ENCODE peak calls at places on chromosomes 13 and 19, in four cellular contexts. D is colonic mucosa, G is A673, Y is Calu3. Z is an unnamed sample.

GRCh38 chr19:6744381-6745288 is 5.2 kb downstream of the TRIP10 start:
- DNase-seq in D (peak; percentile 94), G (peak; percentile 86), Y (peak; percentile 75), Z (no peak)

GRCh38 chr19:10892256-10892655 is 20.9 kb downstream of the CARM1 start:
- DNase-seq in D (no peak), G (no peak), Y (no peak), Z (no peak)

GRCh38 chr13:110251227-110251791 is 55.6 kb downstream of the COL4A1 start:
- DNase-seq in D (peak; percentile 15), G (no peak), Y (no peak), Z (no peak)

GRCh38 chr19:17405250-17406038 is at the start of gene BST2:
- DNase-seq in D (peak; percentile 38), G (peak; percentile 50), Y (no peak), Z (peak; percentile 42)

GRCh38 chr13:42035905-42036521 is 12.4 kb upstream of the DGKH start:
- DNase-seq in D (no peak), G (no peak), Y (no peak), Z (no peak)

GRCh38 chr19:18609717-18610051 is 3.0 kb upstream of the TMEM59L start:
- DNase-seq in D (no peak), G (no peak), Y (no peak), Z (no peak)

GRCh38 chr13:85974604-85975366 is 175.6 kb upstream of the SLITRK6 start:
- DNase-seq in D (no peak), G (no peak), Y (no peak), Z (no peak)

GRCh38 chr13:46184277-46184699 is 2.3 kb upstream of the LCP1 start:
- DNase-seq in D (peak; percentile 43), G (peak; percentile 80), Y (peak; percentile 17), Z (peak; percentile 61)

GRCh38 chr13:21546372-21546771 is 57.6 kb downstream of the MICU2 start:
- DNase-seq in D (no peak), G (peak; percentile 22), Y (no peak), Z (no peak)

GRCh38 chr13:26482451-26483197 is 74.9 kb upstream of the WASF3 start:
- DNase-seq in D (peak; percentile 82), G (peak; percentile 83), Y (peak; percentile 59), Z (no peak)

GRCh38 chr19:33064117-33064777 is 441 bp downstream of the RHPN2 start:
- DNase-seq in D (peak; percentile 56), G (peak; percentile 46), Y (peak; percentile 86), Z (peak; percentile 34)

GRCh38 chr19:17156947-17157302 is 58.2 kb upstream of the USE1 start:
- DNase-seq in D (no peak), G (no peak), Y (no peak), Z (no peak)

GRCh38 chr13:24619302-24619701 is 60.9 kb upstream of the ATP12A start:
- DNase-seq in D (no peak), G (no peak), Y (no peak), Z (no peak)

GRCh38 chr13:41649659-41650058 is 192.3 kb downstream of the RGCC start:
- DNase-seq in D (no peak), G (peak; percentile 24), Y (no peak), Z (no peak)

GRCh38 chr13:19178901-19179593 is 2.6 kb downstream of the TUBA3C start:
- DNase-seq in D (no peak), G (no peak), Y (no peak), Z (no peak)

GRCh38 chr19:34277244-34277643 is 22.9 kb downstream of the GARRE1 start:
- DNase-seq in D (no peak), G (no peak), Y (no peak), Z (no peak)

GRCh38 chr19:54449701-54450069 is 686 bp downstream of the LENG8 start:
- DNase-seq in D (no peak), G (no peak), Y (no peak), Z (no peak)

GRCh38 chr19:54451331-54451871 is 2.4 kb downstream of the LENG8 start:
- DNase-seq in D (no peak), G (no peak), Y (no peak), Z (no peak)

GRCh38 chr19:54453921-54454780 is 5.2 kb downstream of the LENG8 start:
- DNase-seq in D (no peak), G (no peak), Y (no peak), Z (no peak)

GRCh38 chr19:54452626-54453025 is 3.6 kb downstream of the LENG8 start:
- DNase-seq in D (no peak), G (no peak), Y (no peak), Z (no peak)

GRCh38 chr19:54451997-54452396 is 3.0 kb downstream of the LENG8 start:
- DNase-seq in D (no peak), G (no peak), Y (no peak), Z (no peak)
- TF ChIP-seq CTCF in D (no peak), G (no peak), Y (no peak), Z (no peak)

DNA sequence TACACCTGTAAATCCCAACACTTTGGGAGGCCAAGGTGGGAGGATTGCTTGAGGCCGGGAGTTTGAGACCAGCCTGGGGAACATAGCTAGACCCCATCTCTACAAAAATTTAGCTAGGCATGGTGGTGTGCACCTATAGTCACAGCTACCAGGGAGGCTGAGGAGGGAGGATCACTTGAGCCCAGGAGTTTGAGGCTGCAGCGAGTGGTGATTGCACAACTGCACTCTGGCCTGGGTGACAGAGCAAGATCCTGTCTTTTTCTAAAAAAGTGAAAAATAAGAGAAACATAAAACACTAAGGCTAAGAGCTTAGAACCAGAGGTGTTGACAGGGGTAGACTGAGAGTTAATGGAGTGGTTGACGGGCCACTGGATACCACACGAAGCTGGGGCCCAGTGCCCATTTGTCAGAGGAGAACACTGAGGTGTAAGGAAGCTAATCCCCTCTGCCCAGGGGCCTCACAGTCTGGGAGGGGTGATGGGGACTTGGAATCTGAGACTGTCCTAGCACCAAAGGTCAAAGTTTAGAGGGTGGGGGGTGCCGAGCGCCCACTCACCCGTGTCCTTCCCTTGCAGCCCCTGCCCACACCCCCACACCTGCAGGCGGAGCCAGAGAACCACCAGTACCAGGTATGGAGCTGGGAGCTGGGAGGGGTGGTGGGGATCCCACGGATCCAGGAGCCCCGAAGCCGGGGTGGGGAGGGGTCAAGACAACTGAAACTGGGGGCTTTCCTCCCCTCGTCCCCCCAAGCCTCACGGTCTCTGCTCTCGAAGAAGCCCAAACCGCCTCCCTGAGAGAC is 10.9 kb downstream of the CEACAM19 start:
- DNase-seq in D (no peak), G (no peak), Y (no peak), Z (no peak)
- TF ChIP-seq CTCF in D (no peak), G (no peak), Y (no peak), Z (no peak)

GRCh38 chr13:28796938-28797257 is 23.2 kb upstream of the MTUS2 start:
- DNase-seq in D (no peak), G (no peak), Y (no peak), Z (no peak)
- TF ChIP-seq CTCF in D (no peak), G (no peak), Y (no peak), Z (no peak)

DNA sequence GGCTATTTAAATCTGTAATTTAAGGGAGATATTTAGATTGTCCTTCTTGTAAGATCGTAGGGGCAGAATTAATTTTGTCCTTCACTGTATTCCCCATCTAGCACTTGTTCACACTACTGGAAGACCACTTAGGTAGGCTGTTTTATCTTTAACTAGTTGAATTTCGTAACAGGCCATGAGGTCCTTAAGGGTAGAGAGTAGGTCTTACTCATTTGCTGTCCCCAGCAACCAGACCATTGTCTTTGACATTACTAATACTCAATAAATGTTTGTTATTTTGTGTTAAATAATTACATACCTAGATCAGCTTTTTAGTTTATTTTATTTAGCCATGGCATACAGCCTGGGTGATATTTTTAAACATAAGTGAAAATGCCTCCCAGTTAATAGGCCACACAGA is 177.1 kb downstream of the PCCA start:
- DNase-seq in D (no peak), G (no peak), Y (no peak), Z (no peak)
- TF ChIP-seq CTCF in D (no peak), G (no peak), Y (no peak), Z (no peak)

GRCh38 chr19:46608581-46609345 is 7.6 kb downstream of the CALM3 start:
- DNase-seq in D (peak; percentile 12), G (no peak), Y (no peak), Z (no peak)

GRCh38 chr19:46611791-46612190 is 10.7 kb downstream of the CALM3 start:
- DNase-seq in D (no peak), G (no peak), Y (no peak), Z (no peak)

GRCh38 chr19:46609511-46610412 is 8.6 kb downstream of the CALM3 start:
- DNase-seq in D (no peak), G (no peak), Y (no peak), Z (no peak)

GRCh38 chr19:46610413-46610775 is 9.3 kb downstream of the CALM3 start:
- DNase-seq in D (no peak), G (no peak), Y (no peak), Z (no peak)

GRCh38 chr19:46610851-46611770 is 10.0 kb downstream of the CALM3 start:
- DNase-seq in D (no peak), G (no peak), Y (no peak), Z (no peak)
- TF ChIP-seq CTCF in D (no peak), G (no peak), Y (no peak), Z (no peak)

DNA sequence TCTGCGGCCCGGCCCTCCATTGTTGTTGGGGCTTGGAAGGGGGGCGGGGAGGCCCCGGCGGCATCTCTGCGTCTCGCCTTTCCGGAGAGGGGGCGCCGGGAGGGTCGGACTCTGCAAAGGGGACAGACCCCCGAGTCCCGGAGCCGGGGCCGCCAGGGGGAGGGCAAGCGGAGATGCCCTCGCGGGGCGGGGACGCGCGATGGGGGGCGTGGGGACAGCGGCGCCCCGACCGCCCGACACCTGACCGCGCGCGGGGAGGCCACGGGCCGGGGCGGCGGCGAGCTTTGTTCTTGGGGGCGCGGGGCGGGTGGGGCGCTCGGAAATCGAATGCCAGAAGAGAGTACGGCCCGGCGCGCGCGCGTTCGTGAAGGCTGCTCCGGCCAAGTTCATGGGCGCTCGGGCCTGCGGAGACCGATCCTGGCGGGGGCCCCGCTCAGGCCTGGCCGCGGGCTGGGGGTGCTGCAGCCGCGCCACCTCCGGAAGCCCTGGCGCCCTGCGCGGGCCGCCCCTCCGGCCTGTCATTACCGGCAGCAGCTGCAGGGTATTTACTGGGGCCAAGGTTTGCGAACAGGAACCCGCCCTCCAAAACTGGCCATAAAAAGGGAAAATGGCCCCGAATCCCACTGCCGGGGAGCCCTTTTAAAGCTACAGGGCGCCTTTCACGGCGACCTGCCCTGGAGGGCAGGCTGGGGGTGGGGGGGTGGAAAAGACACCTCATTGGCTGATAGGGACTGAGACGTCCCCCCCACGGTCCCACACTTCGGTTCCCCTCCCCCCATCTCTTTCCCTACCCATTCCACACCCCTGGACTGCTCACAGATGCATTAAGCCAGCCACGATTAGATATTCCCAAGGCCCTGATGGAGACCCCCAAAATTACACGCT is 11.1 kb upstream of the NANOS3 start:
- DNase-seq in D (peak; percentile 39), G (no peak), Y (no peak), Z (peak; percentile 32)
- TF ChIP-seq CTCF in D (no peak), G (no peak), Y (no peak), Z (no peak)

GRCh38 chr13:108897955-108898354 is 268.5 kb downstream of the MYO16 start:
- DNase-seq in D (no peak), G (no peak), Y (no peak), Z (no peak)

GRCh38 chr13:108895220-108895704 is 265.9 kb downstream of the MYO16 start:
- DNase-seq in D (no peak), G (peak; percentile 74), Y (peak; percentile 12), Z (no peak)
- TF ChIP-seq CTCF in D (peak; percentile 44), G (peak; percentile 64), Y (no peak), Z (peak; percentile 71)